ENCODE peak calls at places on chromosomes 6 and 20, in four cellular contexts. O, A, L and Y are unnamed samples.

GRCh38 chr6:149860834-149861602 is 3.1 kb downstream of the LRP11 start:
- DNase-seq in O (no peak), L (no peak), A (no peak), Y (no peak)

GRCh38 chr20:11734431-11734830 is 183.3 kb upstream of the BTBD3 start:
- DNase-seq in O (peak), A (no peak), L (no peak), Y (no peak)

GRCh38 chr20:1440024-1440423 is 26.6 kb downstream of the NSFL1C start:
- DNase-seq in L (peak), A (no peak), O (no peak), Y (no peak)

GRCh38 chr6:96116674-96117073 is 100.9 kb downstream of the FUT9 start:
- DNase-seq in L (no peak), O (no peak), A (no peak), Y (no peak)

GRCh38 chr6:13491538-13491937 is 4.1 kb upstream of the GFOD1 start:
- DNase-seq in O (no peak), A (no peak), L (no peak), Y (no peak)

GRCh38 chr6:84774174-84775158 is 10.1 kb upstream of the TBX18 start:
- DNase-seq in A (no peak), O (no peak), L (peak), Y (no peak)

GRCh38 chr20:11101243-11101642 is 427.4 kb upstream of the JAG1 start:
- DNase-seq in L (no peak), A (no peak), O (no peak), Y (no peak)

GRCh38 chr6:99349620-99350141 is at the start of gene FAXC:
- DNase-seq in L (peak), O (no peak), A (peak), Y (no peak)

GRCh38 chr6:16966821-16967817 is 134.7 kb upstream of the STMND1 start:
- DNase-seq in O (no peak), A (no peak), L (peak), Y (no peak)

GRCh38 chr20:59123011-59123676 is 40.5 kb upstream of the ZNF831 start:
- DNase-seq in A (no peak), O (no peak), L (no peak), Y (peak)

GRCh38 chr6:106186714-106187113 is 100.6 kb downstream of the PRDM1 start:
- DNase-seq in A (no peak), L (no peak), O (no peak), Y (no peak)

GRCh38 chr6:155117266-155117665 is 122.2 kb downstream of the TIAM2 start:
- DNase-seq in L (peak), A (no peak), O (no peak), Y (no peak)

GRCh38 chr20:42678895-42679294 is 510.8 kb downstream of the PTPRT start:
- DNase-seq in A (no peak), O (no peak), L (no peak), Y (no peak)

GRCh38 chr6:3294921-3295871 is 36.4 kb downstream of the PSMG4 start:
- DNase-seq in A (no peak), O (no peak), L (no peak), Y (no peak)

GRCh38 chr6:100283288-100283687 is 181.4 kb downstream of the SIM1 start:
- DNase-seq in O (no peak), L (peak), A (no peak), Y (no peak)

GRCh38 chr20:588932-589672 is 21.0 kb downstream of the TCF15 start:
- DNase-seq in A (no peak), O (no peak), L (peak), Y (no peak)

GRCh38 chr20:24799971-24800580 is 149.0 kb upstream of the CST7 start:
- DNase-seq in O (no peak), A (no peak), L (no peak), Y (no peak)

GRCh38 chr6:155126727-155127439 is 131.8 kb downstream of the TIAM2 start:
- DNase-seq in A (peak), O (no peak), L (peak), Y (no peak)

GRCh38 chr20:18902181-18902725 is 88.7 kb downstream of the SCP2D1 start:
- DNase-seq in O (no peak), A (no peak), L (peak), Y (no peak)

GRCh38 chr20:63394069-63394468 is 32.9 kb upstream of the CHRNA4 start:
- DNase-seq in A (no peak), O (no peak), L (no peak), Y (no peak)

GRCh38 chr6:154931741-154932424 is 63.2 kb upstream of the TIAM2 start:
- DNase-seq in L (peak), A (no peak), O (no peak), Y (no peak)

GRCh38 chr6:33771342-33772113 is 17.4 kb downstream of the LEMD2 start:
- DNase-seq in O (no peak), L (peak), A (peak), Y (peak)

GRCh38 chr6:74117113-74117512 is 421.1 kb downstream of the CD109 start:
- DNase-seq in A (no peak), O (no peak), L (no peak), Y (no peak)

GRCh38 chr20:10922941-10923340 is 249.1 kb upstream of the JAG1 start:
- DNase-seq in A (no peak), O (no peak), L (peak), Y (no peak)

GRCh38 chr6:161631676-161632194 is 357.9 kb upstream of the AGPAT4 start:
- DNase-seq in O (no peak), L (peak), A (no peak), Y (no peak)

GRCh38 chr20:45892049-45892816 is 1.1 kb downstream of the CTSA start:
- DNase-seq in O (no peak), L (peak), A (no peak), Y (no peak)